ENCODE peak calls at places on chromosomes 4 and X, in nine cellular contexts. V is GM12878, F is fibroblast of lung, S is endothelial cell of umbilical vein, X is astrocyte, E is GM23338, L is GM23248, P is neural progenitor cell, M is HCT116. N is an unnamed sample.

GRCh38 chr4:88672987-88673386 is 24.6 kb downstream of the NAP1L5 start:
- DNase-seq in V (no peak), F (peak; percentile 65), S (peak; percentile 65), X (no peak), E (peak; percentile 79), L (peak; percentile 54), P (peak; percentile 54), M (no peak), N (peak; percentile 46)

GRCh38 chr4:25439913-25440477 is 62.9 kb downstream of the ANAPC4 start:
- DNase-seq in V (peak; percentile 11), F (peak; percentile 76), S (peak; percentile 71), X (peak; percentile 40), E (peak; percentile 92), L (peak; percentile 71), P (peak; percentile 80), M (peak; percentile 45), N (peak; percentile 88)

GRCh38 chr4:113457886-113458285 is 303.7 kb downstream of the CAMK2D start:
- DNase-seq in V (no peak), F (no peak), S (no peak), X (no peak), E (no peak), L (no peak), P (no peak), M (no peak), N (no peak)

GRCh38 chrX:12970691-12971202 is 4.2 kb upstream of the TMSB4X start:
- DNase-seq in V (peak; percentile 55), F (peak; percentile 71), S (peak; percentile 84), X (peak; percentile 59), E (peak; percentile 70), L (peak; percentile 73), P (peak; percentile 74), M (no peak), N (peak; percentile 73)

GRCh38 chr4:61994036-61994435 is 793.9 kb downstream of the ADGRL3 start:
- DNase-seq in V (no peak), F (peak; percentile 45), S (no peak), X (peak; percentile 72), E (no peak), L (no peak), P (no peak), M (no peak), N (no peak)

GRCh38 chr4:154877110-154877760 is 96.2 kb downstream of the RBM46 start:
- DNase-seq in V (no peak), F (peak; percentile 10), S (peak; percentile 6), X (peak; percentile 12), E (no peak), L (peak; percentile 19), P (no peak), M (peak; percentile 8), N (peak; percentile 9)

GRCh38 chr4:108540536-108540935 is 79.8 kb upstream of the RPL34 start:
- DNase-seq in V (no peak), F (no peak), S (no peak), X (no peak), E (no peak), L (no peak), P (no peak), M (no peak), N (peak; percentile 64)

GRCh38 chr4:137310593-137311490 is 221.5 kb downstream of the PCDH18 start:
- DNase-seq in V (no peak), F (peak; percentile 89), S (no peak), X (peak; percentile 88), E (no peak), L (peak; percentile 85), P (no peak), M (no peak), N (peak; percentile 60)

GRCh38 chr4:145731026-145731425 is 51.1 kb downstream of the C4orf51 start:
- DNase-seq in V (no peak), F (peak; percentile 80), S (no peak), X (peak; percentile 57), E (no peak), L (peak; percentile 15), P (no peak), M (no peak), N (peak; percentile 63)

GRCh38 chr4:3371038-3371437 is 70.7 kb upstream of the HGFAC start:
- DNase-seq in V (no peak), F (no peak), S (peak; percentile 38), X (peak; percentile 14), E (peak; percentile 52), L (peak; percentile 7), P (peak; percentile 53), M (no peak), N (peak; percentile 21)

GRCh38 chr4:35164063-35164462 is 1080.3 kb downstream of the ARAP2 start:
- DNase-seq in V (no peak), F (no peak), S (no peak), X (no peak), E (no peak), L (no peak), P (no peak), M (no peak), N (no peak)

GRCh38 chrX:111182938-111183337 is 86.9 kb downstream of the PAK3 start:
- DNase-seq in V (no peak), F (no peak), S (no peak), X (no peak), E (no peak), L (no peak), P (no peak), M (no peak), N (no peak)

GRCh38 chr4:139660518-139661149 is 5.0 kb upstream of the MGST2 start:
- DNase-seq in V (no peak), F (no peak), S (peak; percentile 83), X (no peak), E (no peak), L (no peak), P (no peak), M (no peak), N (no peak)

GRCh38 chrX:40018021-40018420 is 79.7 kb downstream of the BCOR start:
- DNase-seq in V (no peak), F (no peak), S (no peak), X (no peak), E (no peak), L (no peak), P (no peak), M (no peak), N (no peak)

GRCh38 chr4:62912531-62912930 is 1496.7 kb downstream of the TECRL start:
- DNase-seq in V (no peak), F (no peak), S (no peak), X (no peak), E (no peak), L (no peak), P (no peak), M (no peak), N (no peak)

GRCh38 chr4:866761-867390 is 40.9 kb upstream of the CPLX1 start:
- DNase-seq in V (no peak), F (peak; percentile 3), S (no peak), X (peak; percentile 49), E (no peak), L (no peak), P (no peak), M (no peak), N (peak; percentile 53)

GRCh38 chr4:151687021-151687640 is 73.7 kb downstream of the GATB start:
- DNase-seq in V (no peak), F (no peak), S (no peak), X (peak; percentile 33), E (peak; percentile 21), L (no peak), P (no peak), M (no peak), N (no peak)

GRCh38 chr4:155676430-155676825 is 9.8 kb downstream of the GUCY1A1 start:
- DNase-seq in V (no peak), F (no peak), S (no peak), X (no peak), E (no peak), L (no peak), P (peak; percentile 14), M (no peak), N (peak; percentile 8)

DNA sequence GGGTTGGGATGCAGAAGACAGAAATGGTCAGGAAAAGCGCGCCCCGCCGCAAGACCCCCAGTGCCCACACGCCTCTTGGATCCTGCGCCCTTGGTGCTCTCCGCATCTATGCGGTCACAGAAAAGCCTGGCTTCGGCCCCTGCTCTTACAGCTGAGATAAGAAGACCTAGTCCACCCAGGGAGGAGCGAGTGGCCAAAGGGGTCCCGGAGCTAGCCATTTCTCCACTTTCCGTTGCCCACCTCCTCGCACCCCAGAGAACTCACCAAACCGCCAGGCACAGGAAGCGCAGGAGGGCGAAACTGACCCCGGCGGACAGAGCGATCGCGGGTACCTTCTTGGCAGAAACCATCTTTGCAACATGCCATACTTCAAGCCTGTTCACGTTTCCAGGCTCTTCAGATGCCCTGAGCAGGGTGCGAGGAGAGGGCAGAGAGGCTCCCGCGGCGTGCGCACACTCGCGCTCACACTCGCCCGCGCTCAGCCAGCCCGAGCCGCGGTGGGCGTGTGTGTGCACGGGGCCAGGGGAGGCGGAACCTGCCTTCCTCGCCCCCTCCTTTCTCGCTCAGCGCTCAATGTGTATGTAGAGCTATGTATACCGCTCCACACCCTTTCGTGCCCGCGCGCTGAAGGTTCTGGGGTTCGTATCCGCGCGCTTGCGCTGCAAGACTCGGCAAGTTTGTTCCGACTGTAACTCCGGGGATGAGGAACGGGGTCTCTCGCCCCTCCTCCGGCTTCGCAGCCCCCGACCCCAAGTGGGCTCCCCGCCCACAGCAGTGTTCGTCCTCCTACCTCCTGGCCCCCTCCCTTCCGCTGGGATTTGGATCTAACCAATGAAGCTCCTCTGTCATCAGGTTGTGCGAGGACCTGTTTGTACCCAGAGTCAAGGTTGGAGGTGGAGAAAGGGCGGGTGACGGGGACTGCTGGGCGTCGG is at the start of gene GABRA4:
- DNase-seq in V (no peak), F (peak; percentile 18), S (no peak), X (peak; percentile 10), E (peak; percentile 67), L (peak; percentile 0), P (peak; percentile 55), M (no peak), N (peak; percentile 22)
- TF ChIP-seq EZH2 in V (no peak), F (no peak), S (peak; percentile 21), X (no peak), E (peak; percentile 62), L (no peak), P (peak; percentile 62), M (no peak), N (peak; percentile 25)

GRCh38 chr4:94515365-94515764 is 63.6 kb downstream of the PDLIM5 start:
- DNase-seq in V (no peak), F (no peak), S (no peak), X (peak; percentile 72), E (no peak), L (no peak), P (no peak), M (no peak), N (no peak)
- H3K4me1 ChIP-seq in V (peaks cover 17% of the 10 kb centered on the region), F (peaks cover 2% of the 10 kb centered on the region), S (peaks cover 37% of the 10 kb centered on the region), X (peaks cover 24% of the 10 kb centered on the region), E (no peaks in the 10 kb centered on the region), L (peaks cover 37% of the 10 kb centered on the region), P (no peaks in the 10 kb centered on the region), M (peaks cover 32% of the 10 kb centered on the region), N (peaks cover 37% of the 10 kb centered on the region)

GRCh38 chrX:133414399-133415275 is 652 bp downstream of the GPC4 start:
- DNase-seq in V (no peak), F (peak; percentile 14), S (no peak), X (peak; percentile 10), E (peak; percentile 8), L (peak; percentile 45), P (peak; percentile 64), M (no peak), N (peak; percentile 22)
- TF ChIP-seq EZH2 in V (no peak), F (peak; percentile 5), S (peak; percentile 64), X (no peak), E (no peak), L (no peak), P (no peak), M (no peak), N (no peak)

GRCh38 chr4:19438228-19438627 is 813.5 kb upstream of the SLIT2 start:
- DNase-seq in V (no peak), F (peak; percentile 74), S (no peak), X (peak; percentile 6), E (no peak), L (peak; percentile 42), P (no peak), M (no peak), N (no peak)
- H3K4me1 ChIP-seq in V (no peaks in the 10 kb centered on the region), F (no peaks in the 10 kb centered on the region), S (no peaks in the 10 kb centered on the region), X (no peaks in the 10 kb centered on the region), E (no peaks in the 10 kb centered on the region), L (no peaks in the 10 kb centered on the region), P (no peaks in the 10 kb centered on the region), M (no peaks in the 10 kb centered on the region), N (no peaks in the 10 kb centered on the region)

GRCh38 chr4:173528378-173529321 is 1.4 kb downstream of the HAND2 start:
- DNase-seq in V (no peak), F (no peak), S (no peak), X (no peak), E (peak; percentile 75), L (peak; percentile 71), P (peak; percentile 66), M (no peak), N (peak; percentile 54)
- TF ChIP-seq EZH2 in V (no peak), F (peak; percentile 98), S (peak; percentile 86), X (peak; percentile 89), E (peak; percentile 99), L (no peak), P (peak; percentile 95), M (no peak), N (no peak)